ENCODE peak calls at places on chromosome 10, in nine cellular contexts. S is heart left ventricle; O is CD8-positive, alpha-beta T cell; X is psoas muscle; V is fibroblast of lung; K is K562; A is heart right ventricle; E is Panc1; U is fibroblast of pulmonary artery. F is an unnamed sample.

GRCh38 chr10:129962092-129962494 is 2.0 kb downstream of the EBF3 start:
- DNase-seq in S (no peak), O (no peak), X (peak), V (no peak), K (no peak), A (no peak), E (no peak), U (peak), F (no peak)

GRCh38 chr10:43370671-43371215 is 693 bp upstream of the FXYD4 start:
- DNase-seq in S (no peak), O (no peak), X (no peak), V (no peak), K (no peak), A (no peak), E (no peak), U (no peak), F (no peak)

GRCh38 chr10:22722770-22723169 is 8.4 kb upstream of the PIP4K2A start:
- DNase-seq in S (no peak), O (no peak), X (no peak), V (no peak), K (no peak), A (no peak), E (no peak), U (no peak), F (no peak)

GRCh38 chr10:18607503-18607902 is 43.9 kb downstream of the NSUN6 start:
- DNase-seq in S (peak), O (no peak), X (no peak), V (peak), K (peak), A (no peak), E (no peak), U (peak), F (peak)

GRCh38 chr10:490256-490655 is 199.2 kb downstream of the DIP2C start:
- DNase-seq in S (peak), O (no peak), X (peak), V (peak), K (no peak), A (peak), E (no peak), U (peak), F (no peak)

GRCh38 chr10:25959540-25960232 is 25.7 kb downstream of the MYO3A start:
- DNase-seq in S (no peak), O (no peak), X (no peak), V (no peak), K (no peak), A (no peak), E (no peak), U (no peak), F (no peak)

GRCh38 chr10:50325449-50326188 is 74.3 kb upstream of the ASAH2 start:
- DNase-seq in S (peak), O (no peak), X (peak), V (peak), K (peak), A (peak), E (peak), U (peak), F (peak)

GRCh38 chr10:5400843-5401242 is 3.8 kb downstream of the TUBAL3 start:
- DNase-seq in S (no peak), O (no peak), X (no peak), V (no peak), K (no peak), A (no peak), E (no peak), U (no peak), F (no peak)

GRCh38 chr10:127148066-127148932 is 48.1 kb downstream of the INSYN2A start:
- DNase-seq in S (no peak), O (no peak), X (no peak), V (peak), K (no peak), A (no peak), E (peak), U (peak), F (peak)

GRCh38 chr10:66782776-66783175 is 143.1 kb upstream of the LRRTM3 start:
- DNase-seq in S (no peak), O (no peak), X (no peak), V (no peak), K (no peak), A (no peak), E (no peak), U (no peak), F (peak)

GRCh38 chr10:27745719-27746363 is at the start of gene MKX:
- DNase-seq in S (peak), O (peak), X (peak), V (peak), K (no peak), A (no peak), E (no peak), U (no peak), F (no peak)

GRCh38 chr10:71998840-71999194 is 34.6 kb downstream of the CHST3 start:
- DNase-seq in S (peak), O (no peak), X (peak), V (peak), K (no peak), A (peak), E (no peak), U (peak), F (peak)

GRCh38 chr10:14571866-14572507 is 202.7 kb downstream of the FAM107B start:
- DNase-seq in S (no peak), O (peak), X (no peak), V (peak), K (no peak), A (no peak), E (no peak), U (peak), F (peak)

GRCh38 chr10:86958831-86959736 is 685 bp downstream of the SNCG start:
- DNase-seq in S (peak), O (no peak), X (peak), V (peak), K (peak), A (peak), E (no peak), U (peak), F (peak)

GRCh38 chr10:122323188-122323587 is 51.3 kb upstream of the PLEKHA1 start:
- DNase-seq in S (no peak), O (no peak), X (no peak), V (no peak), K (no peak), A (no peak), E (no peak), U (no peak), F (peak)

GRCh38 chr10:31836569-31837406 is 91.8 kb downstream of the ARHGAP12 start:
- DNase-seq in S (no peak), O (no peak), X (no peak), V (peak), K (peak), A (no peak), E (peak), U (peak), F (peak)

GRCh38 chr10:123087786-123088185 is 48.0 kb upstream of the HMX3 start:
- DNase-seq in S (no peak), O (no peak), X (no peak), V (no peak), K (no peak), A (no peak), E (no peak), U (no peak), F (no peak)

GRCh38 chr10:107054469-107055156 is 109.9 kb downstream of the SORCS1 start:
- DNase-seq in S (no peak), O (no peak), X (no peak), V (no peak), K (no peak), A (no peak), E (no peak), U (no peak), F (no peak)

GRCh38 chr10:54914049-54914448 is 113.0 kb upstream of the PCDH15 start:
- DNase-seq in S (no peak), O (no peak), X (no peak), V (no peak), K (no peak), A (no peak), E (no peak), U (no peak), F (no peak)

GRCh38 chr10:43855667-43856210 is 207.1 kb upstream of the ZNF32 start:
- DNase-seq in S (peak), O (no peak), X (no peak), V (no peak), K (no peak), A (no peak), E (no peak), U (no peak), F (no peak)

GRCh38 chr10:84296071-84296981 is 32.1 kb upstream of the CCSER2 start:
- DNase-seq in S (no peak), O (no peak), X (no peak), V (peak), K (no peak), A (no peak), E (no peak), U (peak), F (no peak)

GRCh38 chr10:80324086-80324485 is 32.5 kb downstream of the DYDC1 start:
- DNase-seq in S (no peak), O (no peak), X (no peak), V (peak), K (no peak), A (no peak), E (no peak), U (peak), F (peak)

GRCh38 chr10:96998329-96998888 is 166.3 kb downstream of the LCOR start:
- DNase-seq in S (no peak), O (no peak), X (no peak), V (peak), K (peak), A (no peak), E (no peak), U (peak), F (peak)

GRCh38 chr10:42930516-42931205 is 146.2 kb upstream of the RET start:
- DNase-seq in S (no peak), O (no peak), X (no peak), V (no peak), K (no peak), A (no peak), E (no peak), U (no peak), F (no peak)

GRCh38 chr10:22253578-22253882 is 35.7 kb upstream of the EBLN1 start:
- DNase-seq in S (peak), O (peak), X (peak), V (no peak), K (no peak), A (peak), E (no peak), U (no peak), F (no peak)

GRCh38 chr10:131243076-131243475 is 68.4 kb downstream of the TCERG1L start:
- DNase-seq in S (no peak), O (no peak), X (no peak), V (no peak), K (no peak), A (no peak), E (no peak), U (no peak), F (no peak)

GRCh38 chr10:128481152-128481551 is 354.9 kb upstream of the MKI67 start:
- DNase-seq in S (no peak), O (no peak), X (no peak), V (no peak), K (no peak), A (no peak), E (no peak), U (no peak), F (no peak)

GRCh38 chr10:34721201-34721840 is 93.8 kb downstream of the PARD3 start:
- DNase-seq in S (no peak), O (no peak), X (no peak), V (peak), K (no peak), A (no peak), E (no peak), U (peak), F (peak)

GRCh38 chr10:33217854-33218253 is 116.6 kb downstream of the NRP1 start:
- DNase-seq in S (no peak), O (no peak), X (no peak), V (no peak), K (no peak), A (no peak), E (no peak), U (no peak), F (peak)

GRCh38 chr10:76119515-76119914 is 688.1 kb downstream of the LRMDA start:
- DNase-seq in S (no peak), O (no peak), X (no peak), V (peak), K (no peak), A (no peak), E (no peak), U (peak), F (peak)

GRCh38 chr10:11527700-11528255 is 83.7 kb downstream of the USP6NL start:
- DNase-seq in S (no peak), O (no peak), X (no peak), V (peak), K (no peak), A (no peak), E (no peak), U (no peak), F (no peak)

GRCh38 chr10:11527068-11527467 is 84.4 kb downstream of the USP6NL start:
- DNase-seq in S (no peak), O (no peak), X (no peak), V (no peak), K (no peak), A (no peak), E (no peak), U (no peak), F (no peak)

GRCh38 chr10:11530806-11531205 is 80.6 kb downstream of the USP6NL start:
- DNase-seq in S (no peak), O (no peak), X (no peak), V (peak), K (no peak), A (no peak), E (no peak), U (no peak), F (no peak)

GRCh38 chr10:11529276-11529675 is 82.2 kb downstream of the USP6NL start:
- DNase-seq in S (no peak), O (no peak), X (no peak), V (peak), K (no peak), A (no peak), E (no peak), U (no peak), F (no peak)

DNA sequence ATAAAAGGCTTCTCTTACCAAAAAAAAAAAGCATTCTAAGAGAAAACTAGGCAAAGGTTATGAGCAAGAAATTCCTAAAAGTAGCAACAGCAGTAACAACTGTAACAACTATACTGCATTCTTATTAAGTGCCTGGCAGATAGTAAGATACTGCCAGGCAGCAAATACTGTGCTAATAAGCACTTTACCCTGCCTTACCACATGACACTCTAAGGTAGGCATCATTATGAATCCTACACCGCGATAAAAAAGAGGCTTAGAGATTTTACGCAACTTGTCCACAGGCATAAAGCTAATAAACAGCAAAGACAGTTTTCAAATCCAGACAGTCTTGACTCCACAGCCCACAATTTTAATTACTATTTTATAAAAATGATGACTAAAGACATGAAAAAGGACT is 83.2 kb downstream of the USP6NL start:
- DNase-seq in S (no peak), O (no peak), X (no peak), V (no peak), K (no peak), A (no peak), E (no peak), U (no peak), F (no peak)
- H3K4me3 ChIP-seq in S (no peak), O (no peak), X (no peak), V (no peak), K (no peak), A (no peak), E (no peak), U (no peak), F (no peak)

GRCh38 chr10:62196528-62196927 is 72.1 kb downstream of the RTKN2 start:
- DNase-seq in S (no peak), O (no peak), X (no peak), V (no peak), K (no peak), A (no peak), E (no peak), U (no peak), F (no peak)
- TF ChIP-seq CTCF in S (no peak), O (no peak), X (no peak), V (no peak), K (no peak), A (no peak), E (no peak), U (no peak), F (no peak)

GRCh38 chr10:102229810-102230263 is 3.7 kb downstream of the ELOVL3 start:
- DNase-seq in S (peak), O (peak), X (peak), V (peak), K (peak), A (peak), E (peak), U (peak), F (peak)

GRCh38 chr10:102222798-102223197 is 3.3 kb upstream of the ELOVL3 start:
- DNase-seq in S (no peak), O (no peak), X (no peak), V (no peak), K (no peak), A (no peak), E (no peak), U (no peak), F (no peak)

GRCh38 chr10:102226542-102226870 is 407 bp downstream of the ELOVL3 start:
- DNase-seq in S (no peak), O (no peak), X (no peak), V (no peak), K (no peak), A (no peak), E (no peak), U (no peak), F (no peak)

GRCh38 chr10:102227050-102227449 is 951 bp downstream of the ELOVL3 start:
- DNase-seq in S (no peak), O (no peak), X (no peak), V (peak), K (no peak), A (no peak), E (no peak), U (peak), F (peak)

GRCh38 chr10:102225646-102226541 is at the start of gene ELOVL3:
- DNase-seq in S (peak), O (peak), X (peak), V (peak), K (peak), A (peak), E (peak), U (peak), F (peak)
- H3K4me3 ChIP-seq in S (peak), O (peak), X (peak), V (peak), K (peak), A (peak), E (peak), U (peak), F (peak)

DNA sequence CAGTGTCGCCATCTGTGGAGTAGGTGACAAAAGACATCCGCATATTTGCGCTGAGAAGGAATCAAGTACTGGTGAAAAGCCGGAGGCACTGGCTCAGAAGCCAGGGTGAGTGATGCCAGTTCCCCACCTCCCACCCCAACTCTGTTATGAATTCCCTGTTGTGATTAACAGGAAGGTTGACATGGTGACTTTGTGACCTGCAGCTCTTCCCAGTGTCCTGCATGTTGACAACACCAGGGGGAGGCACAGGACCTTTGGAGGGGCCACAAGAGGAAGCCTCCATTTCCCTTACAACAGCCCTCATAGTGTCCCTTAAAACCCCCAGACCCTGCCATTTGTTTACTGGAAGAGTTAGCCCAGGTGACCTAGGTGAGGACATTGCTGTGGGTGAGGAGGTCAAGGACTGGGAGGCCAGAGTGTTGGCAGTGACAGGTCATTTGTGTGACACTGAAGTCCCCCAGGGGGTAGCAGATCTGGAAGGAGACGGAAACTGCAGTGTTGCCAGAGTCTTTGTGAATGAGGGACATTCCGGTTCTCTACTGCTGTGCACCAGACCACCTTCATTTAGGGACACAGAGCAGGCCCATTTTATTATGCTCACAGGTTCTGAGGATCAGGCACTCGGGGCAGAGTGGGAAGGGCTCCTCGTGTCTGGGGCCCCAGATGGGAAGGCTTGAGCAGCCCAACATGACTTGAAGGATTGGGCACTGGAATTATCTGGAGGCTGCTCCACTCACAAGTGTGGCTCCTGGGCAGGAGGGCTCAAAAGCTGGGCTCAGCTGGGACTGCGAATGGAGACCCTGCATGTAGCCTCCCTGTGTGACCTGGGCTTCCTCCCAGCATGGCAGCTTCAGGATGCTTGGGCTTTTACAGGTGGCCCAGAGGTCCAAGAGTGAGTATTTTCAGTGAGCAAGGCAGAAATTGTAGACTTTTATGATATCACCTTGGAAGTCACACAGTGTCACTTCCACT is 13.0 kb upstream of the ANTXRL start:
- DNase-seq in S (peak), O (no peak), X (no peak), V (no peak), K (no peak), A (no peak), E (no peak), U (no peak), F (no peak)
- TF ChIP-seq CTCF in S (no peak), O (no peak), X (no peak), V (no peak), K (peak), A (no peak), E (no peak), U (no peak), F (no peak)

GRCh38 chr10:132420469-132421376 is 23.7 kb downstream of the PWWP2B start:
- DNase-seq in S (peak), O (no peak), X (no peak), V (peak), K (peak), A (peak), E (no peak), U (no peak), F (no peak)
- H3K4me3 ChIP-seq in S (peak), O (no peak), X (peak), V (no peak), K (no peak), A (peak), E (no peak), U (no peak), F (no peak)

GRCh38 chr10:69697006-69697405 is 67.0 kb downstream of the FAM241B start:
- DNase-seq in S (no peak), O (no peak), X (no peak), V (no peak), K (no peak), A (no peak), E (no peak), U (no peak), F (no peak)

GRCh38 chr10:69693886-69694285 is 63.8 kb downstream of the FAM241B start:
- DNase-seq in S (no peak), O (no peak), X (no peak), V (no peak), K (no peak), A (no peak), E (no peak), U (no peak), F (no peak)

GRCh38 chr10:69692891-69693290 is 62.8 kb downstream of the FAM241B start:
- DNase-seq in S (no peak), O (no peak), X (no peak), V (no peak), K (no peak), A (no peak), E (no peak), U (no peak), F (no peak)

GRCh38 chr10:69696073-69696731 is 66.2 kb downstream of the FAM241B start:
- DNase-seq in S (no peak), O (no peak), X (no peak), V (peak), K (peak), A (no peak), E (no peak), U (peak), F (peak)
- TF ChIP-seq CTCF in S (peak), O (peak), X (peak), V (peak), K (peak), A (peak), E (peak), U (peak), F (peak)

F was measured in bronchial epithelial cell.